ENCODE peak calls at places on chromosomes 16 and 17, in four cellular contexts. N is upper lobe of left lung; P is AG09309; W is CD8-positive, alpha-beta T cell. E is an unnamed sample.

GRCh38 chr16:75433732-75434413 is 570 bp upstream of the CFDP1 start:
- DNase-seq in P (peak; percentile 86), N (no peak), W (no peak), E (no peak)

GRCh38 chr16:14337303-14338191 is 266.4 kb downstream of the MRTFB start:
- DNase-seq in N (no peak), W (no peak), P (no peak), E (no peak)

GRCh38 chr16:83473109-83473508 is 334.7 kb upstream of the HSBP1 start:
- DNase-seq in W (no peak), N (no peak), P (peak; percentile 59), E (no peak)

GRCh38 chr17:13727441-13728171 is 125.9 kb upstream of the HS3ST3A1 start:
- DNase-seq in W (no peak), N (no peak), P (peak; percentile 50), E (no peak)

GRCh38 chr17:14289162-14289561 is 11.7 kb upstream of the HS3ST3B1 start:
- DNase-seq in W (no peak), N (no peak), P (no peak), E (no peak)

GRCh38 chr17:76383645-76384221 is 676 bp upstream of the SPHK1 start:
- DNase-seq in W (peak; percentile 14), P (no peak), N (no peak), E (peak; percentile 49)

GRCh38 chr17:38547439-38547838 is 58.3 kb downstream of the SRCIN1 start:
- DNase-seq in N (no peak), W (no peak), P (no peak), E (no peak)

GRCh38 chr17:82439194-82439828 is 11.2 kb downstream of the CYBC1 start:
- DNase-seq in W (no peak), N (peak; percentile 74), P (no peak), E (no peak)

GRCh38 chr16:85481738-85482137 is 131.4 kb upstream of the GSE1 start:
- DNase-seq in W (no peak), P (no peak), N (no peak), E (no peak)

GRCh38 chr16:85480727-85481101 is 132.4 kb upstream of the GSE1 start:
- DNase-seq in W (no peak), P (no peak), N (peak; percentile 53), E (no peak)

GRCh38 chr16:85477801-85478363 is 135.2 kb upstream of the GSE1 start:
- DNase-seq in P (no peak), W (no peak), N (peak; percentile 25), E (no peak)

GRCh38 chr16:85481206-85481605 is 131.9 kb upstream of the GSE1 start:
- DNase-seq in W (no peak), P (no peak), N (no peak), E (no peak)

GRCh38 chr16:85479972-85480726 is 133.0 kb upstream of the GSE1 start:
- DNase-seq in N (peak; percentile 92), P (no peak), W (no peak), E (peak; percentile 49)
- TF ChIP-seq CTCF in N (peak; percentile 66), P (no peak), W (no peak), E (no peak)

GRCh38 chr16:1825864-1826690 is 548 bp downstream of the HAGH start:
- DNase-seq in P (no peak), W (peak; percentile 62), N (peak; percentile 94), E (no peak)
- TF ChIP-seq CTCF in P (no peak), W (no peak), N (peak; percentile 20), E (no peak)

DNA sequence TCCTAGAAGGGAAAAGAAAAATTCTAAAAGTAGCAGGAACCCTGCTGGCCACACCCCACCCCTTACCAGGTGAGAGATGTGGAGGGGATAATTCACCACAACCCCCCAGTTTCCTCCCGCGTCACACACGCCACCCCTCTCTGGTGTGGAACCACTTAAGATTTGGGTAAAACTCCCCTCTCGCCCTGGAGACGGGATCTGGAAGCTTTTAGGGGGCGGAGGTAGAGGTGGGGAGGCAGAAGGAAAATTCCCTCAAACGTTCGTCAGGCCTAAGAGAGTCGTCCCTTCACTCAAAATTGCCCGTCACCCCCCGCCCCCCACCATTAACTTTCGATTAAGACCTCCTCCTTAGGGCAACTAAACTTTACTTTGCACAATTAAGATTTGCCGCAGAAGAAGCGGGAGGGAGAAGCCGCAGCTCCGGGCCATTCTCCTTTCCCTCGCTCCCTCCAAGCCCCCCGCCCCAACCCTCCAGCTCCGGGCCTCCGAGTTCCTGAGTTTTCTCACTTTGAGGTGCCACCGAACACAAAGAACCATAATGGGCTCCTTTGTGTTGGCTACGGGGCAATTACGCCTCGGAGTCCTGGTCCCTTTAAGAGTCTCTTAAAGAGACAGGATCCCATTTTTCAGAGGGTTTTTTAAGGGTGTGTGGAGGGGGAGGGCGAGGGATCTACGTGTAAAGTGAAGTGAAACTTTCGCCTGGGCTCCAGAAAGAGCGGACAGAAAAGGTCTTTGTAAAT is 1.0 kb upstream of the FZD2 start:
- DNase-seq in P (no peak), N (no peak), W (no peak), E (peak; percentile 30)
- TF ChIP-seq CTCF in P (no peak), N (no peak), W (no peak), E (no peak)

GRCh38 chr16:10587622-10588021 is 7.2 kb upstream of the EMP2 start:
- DNase-seq in W (no peak), P (no peak), N (no peak), E (no peak)
- TF ChIP-seq CTCF in W (no peak), P (no peak), N (no peak), E (no peak)

GRCh38 chr17:41403409-41404023 is 6.1 kb upstream of the KRT31 start:
- DNase-seq in N (no peak), P (no peak), W (no peak), E (no peak)

GRCh38 chr17:41397003-41397665 is at the start of gene KRT31:
- DNase-seq in N (peak; percentile 34), P (no peak), W (no peak), E (no peak)

GRCh38 chr17:41406205-41406604 is 8.8 kb upstream of the KRT31 start:
- DNase-seq in W (no peak), N (peak; percentile 39), P (no peak), E (no peak)

GRCh38 chr17:41404024-41404651 is 6.7 kb upstream of the KRT31 start:
- DNase-seq in W (peak; percentile 3), N (no peak), P (peak; percentile 91), E (no peak)

DNA sequence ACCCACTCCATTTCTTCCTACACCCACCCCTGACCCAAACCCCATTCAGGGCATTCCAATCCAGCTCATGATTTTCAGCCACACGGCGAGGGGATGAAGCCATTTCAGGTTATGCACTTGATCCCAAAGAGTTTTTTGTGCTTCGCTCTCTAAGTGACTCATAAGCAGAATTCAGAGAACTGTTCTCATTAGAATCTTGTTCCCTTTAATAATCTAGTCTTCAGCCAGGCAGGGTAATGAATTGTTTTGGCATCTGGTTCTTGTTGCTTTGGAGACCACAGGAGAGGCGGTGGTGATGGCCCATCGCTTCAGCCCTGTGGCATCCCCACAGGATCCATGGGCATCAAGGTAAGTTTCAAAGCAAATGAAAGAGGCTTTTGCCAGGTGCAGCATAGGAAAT is 4.8 kb upstream of the KRT31 start:
- DNase-seq in N (no peak), W (no peak), P (no peak), E (no peak)
- TF ChIP-seq CTCF in N (no peak), W (no peak), P (no peak), E (no peak)

GRCh38 chr17:46008591-46008990 is 9.5 kb downstream of the STH start:
- DNase-seq in P (no peak), N (no peak), W (no peak), E (no peak)

GRCh38 chr17:46011711-46012505 is 12.9 kb downstream of the STH start:
- DNase-seq in P (no peak), W (no peak), N (no peak), E (no peak)

GRCh38 chr17:46009681-46010596 is 10.9 kb downstream of the STH start:
- DNase-seq in N (no peak), P (peak; percentile 62), W (no peak), E (no peak)

GRCh38 chr17:46012506-46013079 is 13.5 kb downstream of the STH start:
- DNase-seq in W (no peak), P (no peak), N (no peak), E (no peak)

GRCh38 chr17:46010597-46011186 is 11.6 kb downstream of the STH start:
- DNase-seq in W (no peak), N (no peak), P (no peak), E (no peak)
- TF ChIP-seq CTCF in W (no peak), N (no peak), P (no peak), E (no peak)

GRCh38 chr16:84574191-84574590 is 43.7 kb downstream of the COTL1 start:
- DNase-seq in N (peak; percentile 32), W (no peak), P (no peak), E (no peak)
- TF ChIP-seq CTCF in N (no peak), W (no peak), P (no peak), E (no peak)

DNA sequence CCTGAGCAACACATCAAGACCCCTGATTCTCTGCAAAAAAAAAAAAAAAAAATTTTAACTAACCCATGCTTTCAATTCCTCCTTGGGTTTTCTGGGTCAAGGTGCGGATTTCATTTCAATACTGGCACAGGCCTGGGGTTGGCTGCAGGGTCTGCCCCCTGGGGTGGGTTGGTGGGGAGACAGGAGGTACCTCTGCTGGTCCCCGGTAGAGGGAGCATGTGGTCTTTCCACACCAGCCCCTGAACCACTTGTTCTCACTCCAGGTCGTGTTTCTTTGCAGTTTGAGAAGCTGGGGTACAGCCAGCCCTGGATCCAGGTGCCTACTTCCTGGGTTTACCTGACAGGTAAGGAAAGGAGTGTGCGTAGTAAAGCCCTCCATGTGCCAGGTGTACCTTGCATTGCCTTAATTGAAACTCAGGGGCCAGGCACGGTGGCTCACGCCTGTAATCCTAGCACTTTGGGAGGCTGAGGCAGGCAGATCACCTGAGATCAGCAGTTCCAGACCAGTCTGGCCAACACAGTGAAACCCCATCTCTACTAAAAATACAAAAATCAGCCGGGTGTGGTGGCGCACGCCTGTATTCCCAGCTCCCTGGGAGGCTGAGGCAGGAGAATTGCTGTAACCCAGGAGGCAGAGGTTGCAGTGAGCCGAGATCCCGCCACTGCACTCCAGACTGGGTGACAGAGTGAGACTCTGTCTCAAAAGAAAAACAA is 21.8 kb downstream of the SDR42E2 start:
- DNase-seq in W (no peak), N (no peak), P (no peak), E (no peak)
- TF ChIP-seq CTCF in W (no peak), N (no peak), P (peak; percentile 33), E (no peak)

GRCh38 chr17:50865060-50865867 is 890 bp downstream of the TOB1 start:
- DNase-seq in P (no peak), W (peak; percentile 33), N (peak; percentile 93), E (peak; percentile 55)
- TF ChIP-seq CTCF in P (no peak), W (no peak), N (no peak), E (no peak)

E was measured in activated B cell treated with CpG ODN at 0.5 μM for 24 hours.